ENCODE peak calls at places on chromosomes 5 and 9, in six cellular contexts. One of them, this sample, is unnamed.
A peak's percentile ranks its signal among the peaks of the same experiment; 100 is the strongest.

GRCh38 chr5:81195334-81195929 is 37.7 kb upstream of the CKMT2 start:
- DNase-seq in GM06990: no peak
- DNase-seq in psoas muscle: no peak
- DNase-seq in HFFc6: no peak
- DNase-seq in choroid plexus epithelial cell: peak; percentile 23
- DNase-seq in tibial nerve: no peak
- DNase-seq in this sample: no peak

GRCh38 chr5:135825373-135826220 is 8.9 kb upstream of the SLC25A48 start:
- DNase-seq in GM06990: no peak
- DNase-seq in psoas muscle: no peak
- DNase-seq in HFFc6: no peak
- DNase-seq in choroid plexus epithelial cell: no peak
- DNase-seq in tibial nerve: no peak
- DNase-seq in this sample: no peak

GRCh38 chr5:118557103-118557805 is 431.1 kb downstream of the DTWD2 start:
- DNase-seq in GM06990: no peak
- DNase-seq in psoas muscle: no peak
- DNase-seq in HFFc6: no peak
- DNase-seq in choroid plexus epithelial cell: no peak
- DNase-seq in tibial nerve: no peak
- DNase-seq in this sample: no peak

GRCh38 chr9:86854898-86855523 is 92.3 kb downstream of the GAS1 start:
- DNase-seq in GM06990: no peak
- DNase-seq in psoas muscle: no peak
- DNase-seq in HFFc6: peak; percentile 75
- DNase-seq in choroid plexus epithelial cell: peak; percentile 99
- DNase-seq in tibial nerve: no peak
- DNase-seq in this sample: no peak

GRCh38 chr5:176401281-176402205 is 13.0 kb downstream of the HIGD2A start:
- DNase-seq in GM06990: no peak
- DNase-seq in psoas muscle: no peak
- DNase-seq in HFFc6: no peak
- DNase-seq in choroid plexus epithelial cell: no peak
- DNase-seq in tibial nerve: no peak
- DNase-seq in this sample: no peak

GRCh38 chr5:35417040-35417439 is 186.8 kb upstream of the PRLR start:
- DNase-seq in GM06990: no peak
- DNase-seq in psoas muscle: no peak
- DNase-seq in HFFc6: no peak
- DNase-seq in choroid plexus epithelial cell: no peak
- DNase-seq in tibial nerve: no peak
- DNase-seq in this sample: no peak

GRCh38 chr5:32785639-32786216 is 74.6 kb downstream of the NPR3 start:
- DNase-seq in GM06990: no peak
- DNase-seq in psoas muscle: no peak
- DNase-seq in HFFc6: no peak
- DNase-seq in choroid plexus epithelial cell: peak; percentile 81
- DNase-seq in tibial nerve: no peak
- DNase-seq in this sample: no peak

GRCh38 chr5:167453518-167454020 is 837.9 kb upstream of the WWC1 start:
- DNase-seq in GM06990: no peak
- DNase-seq in psoas muscle: no peak
- DNase-seq in HFFc6: no peak
- DNase-seq in choroid plexus epithelial cell: peak; percentile 2
- DNase-seq in tibial nerve: no peak
- DNase-seq in this sample: no peak

GRCh38 chr9:123275381-123275780 is 7.0 kb upstream of the STRBP start:
- DNase-seq in GM06990: no peak
- DNase-seq in psoas muscle: no peak
- DNase-seq in HFFc6: no peak
- DNase-seq in choroid plexus epithelial cell: no peak
- DNase-seq in tibial nerve: no peak
- DNase-seq in this sample: no peak

GRCh38 chr9:130857864-130858730 is 23.0 kb downstream of the ABL1 start:
- DNase-seq in GM06990: no peak
- DNase-seq in psoas muscle: peak; percentile 79
- DNase-seq in HFFc6: peak; percentile 74
- DNase-seq in choroid plexus epithelial cell: peak; percentile 90
- DNase-seq in tibial nerve: peak; percentile 82
- DNase-seq in this sample: no peak

GRCh38 chr5:154110781-154111180 is 72.0 kb downstream of the MFAP3 start:
- DNase-seq in GM06990: no peak
- DNase-seq in psoas muscle: no peak
- DNase-seq in HFFc6: peak; percentile 47
- DNase-seq in choroid plexus epithelial cell: peak; percentile 20
- DNase-seq in tibial nerve: no peak
- DNase-seq in this sample: no peak

GRCh38 chr5:43993634-43994395 is 390.8 kb downstream of the NNT start:
- DNase-seq in GM06990: no peak
- DNase-seq in psoas muscle: no peak
- DNase-seq in HFFc6: no peak
- DNase-seq in choroid plexus epithelial cell: no peak
- DNase-seq in tibial nerve: no peak
- DNase-seq in this sample: no peak

GRCh38 chr9:75454891-75455290 is 366.6 kb downstream of the OSTF1 start:
- DNase-seq in GM06990: no peak
- DNase-seq in psoas muscle: no peak
- DNase-seq in HFFc6: no peak
- DNase-seq in choroid plexus epithelial cell: no peak
- DNase-seq in tibial nerve: no peak
- DNase-seq in this sample: no peak

GRCh38 chr9:89605181-89606048 is 603 bp downstream of the GADD45G start:
- DNase-seq in GM06990: peak; percentile 48
- DNase-seq in psoas muscle: peak; percentile 68
- DNase-seq in HFFc6: no peak
- DNase-seq in choroid plexus epithelial cell: peak; percentile 44
- DNase-seq in tibial nerve: peak; percentile 26
- DNase-seq in this sample: peak; percentile 47

GRCh38 chr5:1312993-1313833 is 18.3 kb upstream of the TERT start:
- DNase-seq in GM06990: peak; percentile 86
- DNase-seq in psoas muscle: no peak
- DNase-seq in HFFc6: no peak
- DNase-seq in choroid plexus epithelial cell: no peak
- DNase-seq in tibial nerve: no peak
- DNase-seq in this sample: peak; percentile 15

GRCh38 chr5:27702339-27702820 is 664.0 kb upstream of the CDH9 start:
- DNase-seq in GM06990: no peak
- DNase-seq in psoas muscle: no peak
- DNase-seq in HFFc6: no peak
- DNase-seq in choroid plexus epithelial cell: peak; percentile 86
- DNase-seq in tibial nerve: no peak
- DNase-seq in this sample: no peak

GRCh38 chr9:76374702-76375543 is 19.3 kb downstream of the RFK start:
- DNase-seq in GM06990: no peak
- DNase-seq in psoas muscle: peak; percentile 66
- DNase-seq in HFFc6: peak; percentile 62
- DNase-seq in choroid plexus epithelial cell: peak; percentile 81
- DNase-seq in tibial nerve: peak; percentile 78
- DNase-seq in this sample: no peak

GRCh38 chr5:27125856-27126255 is 87.5 kb upstream of the CDH9 start:
- DNase-seq in GM06990: no peak
- DNase-seq in psoas muscle: no peak
- DNase-seq in HFFc6: no peak
- DNase-seq in choroid plexus epithelial cell: peak; percentile 69
- DNase-seq in tibial nerve: no peak
- DNase-seq in this sample: no peak

GRCh38 chr5:161696992-161697391 is 11.5 kb downstream of the GABRA6 start:
- DNase-seq in GM06990: no peak
- DNase-seq in psoas muscle: no peak
- DNase-seq in HFFc6: no peak
- DNase-seq in choroid plexus epithelial cell: no peak
- DNase-seq in tibial nerve: no peak
- DNase-seq in this sample: no peak

GRCh38 chr9:130421802-130422276 is 22.9 kb upstream of the ASS1 start:
- DNase-seq in GM06990: no peak
- DNase-seq in psoas muscle: no peak
- DNase-seq in HFFc6: peak; percentile 26
- DNase-seq in choroid plexus epithelial cell: peak; percentile 89
- DNase-seq in tibial nerve: no peak
- DNase-seq in this sample: no peak

GRCh38 chr5:57805732-57806131 is 323.1 kb upstream of the ACTBL2 start:
- DNase-seq in GM06990: no peak
- DNase-seq in psoas muscle: no peak
- DNase-seq in HFFc6: no peak
- DNase-seq in choroid plexus epithelial cell: no peak
- DNase-seq in tibial nerve: no peak
- DNase-seq in this sample: no peak

GRCh38 chr9:135910197-135910596 is 2.9 kb upstream of the CAMSAP1 start:
- DNase-seq in GM06990: no peak
- DNase-seq in psoas muscle: no peak
- DNase-seq in HFFc6: no peak
- DNase-seq in choroid plexus epithelial cell: no peak
- DNase-seq in tibial nerve: no peak
- DNase-seq in this sample: no peak

GRCh38 chr9:74953235-74953741 is 576 bp upstream of the C9orf40 start:
- DNase-seq in GM06990: no peak
- DNase-seq in psoas muscle: no peak
- DNase-seq in HFFc6: peak; percentile 15
- DNase-seq in choroid plexus epithelial cell: peak; percentile 9
- DNase-seq in tibial nerve: no peak
- DNase-seq in this sample: no peak

GRCh38 chr9:94971378-94972131 is 245.1 kb downstream of the AOPEP start:
- DNase-seq in GM06990: no peak
- DNase-seq in psoas muscle: no peak
- DNase-seq in HFFc6: no peak
- DNase-seq in choroid plexus epithelial cell: peak; percentile 35
- DNase-seq in tibial nerve: no peak
- DNase-seq in this sample: no peak

DNA sequence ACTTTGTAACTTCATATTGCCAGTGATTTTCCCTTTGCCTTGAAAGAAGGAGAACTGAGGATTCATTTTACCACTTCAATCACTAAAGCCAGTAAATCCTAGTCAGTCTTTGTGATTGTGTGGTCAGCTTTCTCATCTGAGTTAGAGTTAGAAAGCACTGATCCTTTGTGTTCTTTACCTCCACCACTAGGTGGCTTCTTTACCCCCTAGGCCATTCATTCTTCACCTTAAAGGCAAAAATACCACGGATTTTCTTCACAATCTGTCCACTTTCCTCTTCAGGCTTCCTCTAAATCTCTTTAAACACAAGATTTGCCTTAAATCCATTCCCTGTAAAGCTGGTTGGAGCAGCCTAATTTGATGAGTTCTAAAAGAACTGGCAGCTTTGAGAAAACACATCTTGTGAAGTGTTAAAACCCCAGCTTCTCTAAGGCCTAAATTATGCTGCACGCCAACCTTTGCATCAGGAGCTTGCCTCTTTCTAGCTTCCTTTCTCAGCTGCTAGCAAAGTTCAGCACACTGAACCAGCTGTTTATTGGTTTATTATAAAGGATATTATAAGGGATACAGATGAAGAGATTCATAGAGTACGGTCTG is 20.4 kb downstream of the BDP1 start:
- DNase-seq in GM06990: no peak
- DNase-seq in psoas muscle: no peak
- DNase-seq in HFFc6: peak; percentile 16
- DNase-seq in choroid plexus epithelial cell: peak; percentile 63
- DNase-seq in tibial nerve: no peak
- DNase-seq in this sample: no peak
- TF ChIP-seq CTCF in GM06990: peak; percentile 78
- TF ChIP-seq CTCF in psoas muscle: peak; percentile 33
- TF ChIP-seq CTCF in HFFc6: peak; percentile 84
- TF ChIP-seq CTCF in choroid plexus epithelial cell: peak; percentile 74
- TF ChIP-seq CTCF in tibial nerve: no peak
- TF ChIP-seq CTCF in this sample: no peak

DNA sequence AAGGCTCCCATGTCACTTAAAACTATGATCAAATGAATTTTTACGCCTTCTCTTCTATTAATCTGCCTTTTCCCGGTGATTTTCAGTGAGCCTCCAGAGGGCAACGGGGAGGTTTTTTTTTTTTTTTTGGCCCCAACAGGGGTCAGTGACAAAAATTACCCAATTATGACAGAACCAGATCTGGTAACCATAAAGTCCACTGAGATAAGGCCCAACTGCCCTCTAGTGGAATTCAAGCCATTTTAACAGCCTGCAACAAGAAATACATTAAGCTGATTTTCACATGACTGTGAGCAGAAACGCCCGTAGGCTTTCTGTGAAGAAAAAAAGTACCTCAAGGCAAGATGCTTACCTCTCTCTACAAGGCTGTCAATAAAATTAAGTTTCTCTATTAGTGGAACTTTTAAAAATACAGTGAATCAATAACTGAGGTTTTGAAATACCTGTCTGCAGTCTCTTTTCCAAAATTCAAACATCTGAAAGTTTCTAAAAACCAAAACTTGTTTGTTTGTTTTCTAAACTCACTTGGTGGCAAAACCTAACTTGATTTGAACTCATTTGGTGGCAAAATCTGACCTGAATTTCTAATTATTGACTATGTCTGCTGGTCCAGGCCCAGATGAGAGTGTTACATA is 49.7 kb upstream of the FST start:
- DNase-seq in GM06990: no peak
- DNase-seq in psoas muscle: no peak
- DNase-seq in HFFc6: peak; percentile 54
- DNase-seq in choroid plexus epithelial cell: peak; percentile 86
- DNase-seq in tibial nerve: no peak
- DNase-seq in this sample: no peak
- TF ChIP-seq CTCF in GM06990: peak; percentile 20
- TF ChIP-seq CTCF in psoas muscle: peak; percentile 15
- TF ChIP-seq CTCF in HFFc6: peak; percentile 85
- TF ChIP-seq CTCF in choroid plexus epithelial cell: peak; percentile 76
- TF ChIP-seq CTCF in tibial nerve: peak; percentile 16
- TF ChIP-seq CTCF in this sample: no peak

DNA sequence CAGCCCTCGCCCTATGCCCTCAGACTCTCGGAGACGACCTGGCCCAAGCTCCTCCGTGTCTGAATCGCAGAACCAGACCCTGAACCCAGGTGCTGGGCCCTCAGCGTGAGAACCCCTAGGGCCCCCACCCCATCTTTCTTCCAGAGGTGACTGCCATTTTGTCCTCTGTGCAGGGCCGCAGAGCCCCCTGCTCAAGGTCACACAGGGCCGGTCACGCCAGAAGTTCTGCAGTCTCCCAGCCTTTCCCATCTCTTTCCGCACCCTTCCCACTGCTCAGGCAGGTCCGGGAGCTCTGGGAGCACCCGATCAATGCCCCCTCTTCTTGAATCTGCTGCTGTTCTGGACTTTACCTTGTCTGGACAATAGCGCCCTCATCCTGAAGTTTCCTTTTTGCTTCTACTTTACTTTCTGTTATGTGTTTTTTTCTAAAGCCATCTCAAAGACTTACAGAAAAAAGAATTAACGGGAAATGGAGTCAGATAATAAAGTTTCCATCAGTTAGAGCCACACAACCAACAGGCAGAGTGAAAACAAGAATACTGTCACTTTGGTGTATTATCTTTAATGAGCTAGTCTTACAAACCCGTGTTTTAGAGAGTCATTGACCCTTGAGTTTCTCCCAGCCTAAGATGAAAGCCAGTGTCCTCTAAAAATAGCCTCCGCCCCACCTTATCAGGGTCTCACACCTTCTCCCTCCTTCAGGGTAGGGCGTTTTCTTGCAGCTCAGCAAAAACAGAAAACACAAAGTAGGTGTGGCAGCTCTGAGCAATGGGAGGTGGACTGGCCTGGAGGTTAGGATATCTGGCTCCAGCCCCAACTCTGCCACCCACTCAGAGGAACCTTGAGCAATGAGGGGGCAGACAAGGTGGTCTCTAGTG is 1.8 kb downstream of the TMOD1 start:
- DNase-seq in GM06990: peak; percentile 30
- DNase-seq in psoas muscle: no peak
- DNase-seq in HFFc6: no peak
- DNase-seq in choroid plexus epithelial cell: no peak
- DNase-seq in tibial nerve: no peak
- DNase-seq in this sample: no peak
- TF ChIP-seq CTCF in GM06990: no peak
- TF ChIP-seq CTCF in psoas muscle: no peak
- TF ChIP-seq CTCF in HFFc6: peak; percentile 29
- TF ChIP-seq CTCF in choroid plexus epithelial cell: peak; percentile 13
- TF ChIP-seq CTCF in tibial nerve: no peak
- TF ChIP-seq CTCF in this sample: no peak

GRCh38 chr9:113011911-113012381 is at the start of gene ZNF883:
- DNase-seq in GM06990: peak; percentile 9
- DNase-seq in psoas muscle: peak; percentile 35
- DNase-seq in HFFc6: peak; percentile 47
- DNase-seq in choroid plexus epithelial cell: peak; percentile 76
- DNase-seq in tibial nerve: no peak
- DNase-seq in this sample: no peak
- TF ChIP-seq CTCF in GM06990: no peak
- TF ChIP-seq CTCF in psoas muscle: no peak
- TF ChIP-seq CTCF in HFFc6: peak; percentile 30
- TF ChIP-seq CTCF in choroid plexus epithelial cell: peak; percentile 41
- TF ChIP-seq CTCF in tibial nerve: no peak
- TF ChIP-seq CTCF in this sample: no peak